ENCODE peak calls at places on chromosomes 2 and 18, in six cellular contexts. O is stimulated activated CD8-positive, alpha-beta memory T cell treated with anti-CD3 and anti-CD28 coated beads, Interleukin-12 subunit alpha, Interleukin-12 subunit beta, amount 100 ng/mL, for 1 hour; T is stimulated activated CD4-positive, alpha-beta T cell treated with anti-CD3 and anti-CD28 coated beads, TNF-alpha, amount 100 ng/mL, for 48 hours; G is brain microvascular endothelial cell; L is HT-29; K is effector memory CD8-positive, alpha-beta T cell. Y is an unnamed sample.

GRCh38 chr18:12904012-12904516 is 20.0 kb upstream of the PTPN2 start:
- DNase-seq in O (no peak), L (peak), K (peak), T (peak), G (no peak), Y (peak)

GRCh38 chr2:9573013-9573708 is 17.5 kb upstream of the ADAM17 start:
- DNase-seq in G (no peak), O (no peak), T (no peak), L (no peak), K (no peak), Y (no peak)

GRCh38 chr2:218010116-218010837 is 7.5 kb upstream of the TNS1 start:
- DNase-seq in O (no peak), L (peak), T (no peak), G (no peak), K (peak), Y (no peak)

GRCh38 chr18:8882632-8883408 is 177.5 kb downstream of the MTCL1 start:
- DNase-seq in T (no peak), K (no peak), G (no peak), L (peak), O (no peak), Y (no peak)

GRCh38 chr2:182193291-182193690 is 207.6 kb downstream of the PPP1R1C start:
- DNase-seq in T (no peak), K (no peak), O (no peak), L (no peak), G (no peak), Y (no peak)

GRCh38 chr2:223815186-223815883 is 22.0 kb downstream of the AP1S3 start:
- DNase-seq in K (no peak), L (peak), O (no peak), G (peak), T (no peak), Y (no peak)

GRCh38 chr2:231883468-231883881 is 42.7 kb downstream of the NPPC start:
- DNase-seq in K (no peak), G (no peak), L (peak), O (no peak), T (no peak), Y (no peak)

GRCh38 chr18:22831441-22831904 is 101.7 kb upstream of the RBBP8 start:
- DNase-seq in O (no peak), G (peak), K (no peak), T (no peak), L (no peak), Y (no peak)

GRCh38 chr2:223093436-223093839 is 41.4 kb downstream of the KCNE4 start:
- DNase-seq in K (no peak), L (no peak), T (no peak), O (no peak), G (peak), Y (peak)

GRCh38 chr2:29910465-29910864 is 10.9 kb downstream of the ALK start:
- DNase-seq in G (no peak), O (no peak), T (no peak), K (no peak), L (no peak), Y (no peak)

GRCh38 chr2:229407170-229407569 is 136.1 kb upstream of the PID1 start:
- DNase-seq in O (no peak), L (peak), T (no peak), G (peak), K (no peak), Y (peak)

GRCh38 chr2:133641497-133641896 is 73.2 kb upstream of the NCKAP5 start:
- DNase-seq in L (peak), T (no peak), O (no peak), K (no peak), G (no peak), Y (peak)

GRCh38 chr2:186991766-186992417 is 142.9 kb upstream of the ZSWIM2 start:
- DNase-seq in K (no peak), G (no peak), L (no peak), T (no peak), O (no peak), Y (no peak)

GRCh38 chr2:69755862-69756467 is 14.0 kb downstream of the ANXA4 start:
- DNase-seq in T (no peak), O (no peak), K (no peak), L (peak), G (no peak), Y (no peak)

GRCh38 chr2:240620149-240620731 is 5.0 kb upstream of the GPR35 start:
- DNase-seq in K (no peak), G (no peak), O (no peak), T (no peak), L (no peak), Y (no peak)

GRCh38 chr2:62077239-62077638 is 118.7 kb upstream of the B3GNT2 start:
- DNase-seq in L (no peak), G (no peak), T (no peak), K (no peak), O (no peak), Y (no peak)

GRCh38 chr18:76491801-76492668 is 3.0 kb downstream of the ZNF516 start:
- DNase-seq in L (peak), G (peak), T (no peak), O (no peak), K (no peak), Y (peak)

GRCh38 chr2:120517790-120518469 is 172.0 kb downstream of the INHBB start:
- DNase-seq in T (no peak), O (no peak), L (no peak), K (no peak), G (no peak), Y (no peak)

GRCh38 chr2:165373322-165374025 is 96.0 kb upstream of the CSRNP3 start:
- DNase-seq in G (no peak), K (no peak), T (no peak), O (no peak), L (no peak), Y (no peak)